ENCODE peak calls at places on chromosome 11, in eight cellular contexts. H is activated T-helper 1 cell treated with Interleukin-2 at 50 U/mL for 16 hours; Z is prostate gland; T is neural progenitor cell; Q is HEK293T; N is stimulated activated effector memory CD8-positive, alpha-beta T cell treated with anti-CD3 and anti-CD28 coated beads, Interleukin-12 subunit alpha, Interleukin-12 subunit beta, amount 100 ng/mL, for 72 hours; K is activated T-cell treated with anti-CD3 and anti-CD28 coated beads for 24 hours; B is H7. S is an unnamed sample.

GRCh38 chr11:132114185-132114584 is 743.8 kb downstream of the NTM start:
- DNase-seq in N (no peak), B (peak), H (no peak), K (no peak), Q (peak), T (peak), Z (no peak), S (no peak)

GRCh38 chr11:16226245-16226644 is 130.1 kb downstream of the SOX6 start:
- DNase-seq in T (no peak), K (no peak), N (no peak), B (no peak), Q (no peak), H (no peak), Z (peak), S (peak)

GRCh38 chr11:67576742-67577475 is 6.7 kb upstream of the GSTP1 start:
- DNase-seq in B (peak), K (no peak), Q (no peak), H (no peak), Z (no peak), N (no peak), T (no peak), S (no peak)

GRCh38 chr11:30258679-30259078 is 27.9 kb downstream of the FSHB start:
- DNase-seq in B (no peak), Z (no peak), N (no peak), H (no peak), K (no peak), Q (no peak), T (no peak), S (no peak)

GRCh38 chr11:124717421-124717785 is 22.3 kb upstream of the NRGN start:
- DNase-seq in T (no peak), H (no peak), N (no peak), Z (no peak), B (no peak), Q (no peak), K (no peak), S (no peak)

GRCh38 chr11:73439002-73439843 is 63.0 kb downstream of the RELT start:
- DNase-seq in Z (no peak), T (no peak), B (no peak), N (no peak), Q (no peak), H (no peak), K (no peak), S (peak)

GRCh38 chr11:65430406-65431217 is 8.0 kb downstream of the NEAT1 start:
- DNase-seq in Q (no peak), T (no peak), N (no peak), Z (peak), K (no peak), H (no peak), B (no peak), S (peak)

GRCh38 chr11:70141490-70142014 is 61.5 kb upstream of the FADD start:
- DNase-seq in H (no peak), N (no peak), B (peak), T (peak), Q (no peak), Z (no peak), K (no peak), S (no peak)

GRCh38 chr11:79493555-79494171 is 52.8 kb upstream of the TENM4 start:
- DNase-seq in N (peak), H (no peak), B (peak), T (peak), Q (peak), K (peak), Z (peak), S (peak)

GRCh38 chr11:130580372-130580771 is 131.9 kb downstream of the ADAMTS15 start:
- DNase-seq in Q (no peak), B (no peak), K (no peak), T (peak), H (no peak), N (no peak), Z (no peak), S (peak)

GRCh38 chr11:40602866-40603578 is 856.4 kb downstream of the LRRC4C start:
- DNase-seq in T (no peak), B (no peak), N (no peak), K (no peak), Q (no peak), Z (no peak), H (no peak), S (no peak)

GRCh38 chr11:97894978-97895377 is 1125.8 kb upstream of the CNTN5 start:
- DNase-seq in N (no peak), T (no peak), Q (no peak), Z (no peak), H (no peak), K (no peak), B (no peak), S (no peak)

GRCh38 chr11:46207270-46207669 is 70.2 kb upstream of the CREB3L1 start:
- DNase-seq in H (no peak), Z (no peak), K (no peak), B (no peak), Q (no peak), N (no peak), T (no peak), S (no peak)

GRCh38 chr11:128865490-128865889 is 1.6 kb downstream of the KCNJ1 start:
- DNase-seq in Z (no peak), K (no peak), B (no peak), T (no peak), H (no peak), Q (no peak), N (no peak), S (peak)

GRCh38 chr11:20353829-20354434 is 9.6 kb upstream of the HTATIP2 start:
- DNase-seq in T (peak), K (no peak), B (peak), Z (no peak), N (no peak), Q (peak), H (no peak), S (peak)

GRCh38 chr11:46291441-46292143 is 14.1 kb downstream of the CREB3L1 start:
- DNase-seq in B (peak), Q (no peak), N (no peak), K (no peak), H (no peak), Z (no peak), T (no peak), S (peak)

GRCh38 chr11:111846063-111846462 is 25.3 kb downstream of the ALG9 start:
- DNase-seq in H (no peak), Z (no peak), B (no peak), N (no peak), Q (no peak), K (no peak), T (no peak), S (peak)

GRCh38 chr11:2837096-2837601 is 48.4 kb downstream of the CDKN1C start:
- DNase-seq in K (no peak), Q (peak), B (peak), H (no peak), N (no peak), T (peak), Z (peak), S (peak)

GRCh38 chr11:37812281-37812880 is 1214.3 kb upstream of the RAG2 start:
- DNase-seq in B (peak), T (peak), Z (no peak), K (no peak), N (no peak), Q (no peak), H (no peak), S (no peak)

S was measured in adipocyte.